ENCODE peak calls at places on chromosomes 13 and 19, in six cellular contexts. One of them, this sample, is unnamed.

GRCh38 chr13:41137241-41137640 is 4.6 kb upstream of the KBTBD6 start:
- DNase-seq in astrocyte of the spinal cord: no peak
- DNase-seq in nucleus accumbens: no peak
- DNase-seq in stimulated activated CD8-positive, alpha-beta memory T cell treated with anti-CD3 and anti-CD28 coated beads, Interleukin-15, amount 100 ng/mL, for 24 hours: no peak
- DNase-seq in thoracic aorta: no peak
- DNase-seq in NCI-H2107: no peak
- DNase-seq in this sample: no peak

GRCh38 chr19:2720777-2721569 is at the start of gene DIRAS1:
- DNase-seq in thoracic aorta: no peak
- DNase-seq in NCI-H2107: no peak
- DNase-seq in astrocyte of the spinal cord: no peak
- DNase-seq in nucleus accumbens: no peak
- DNase-seq in stimulated activated CD8-positive, alpha-beta memory T cell treated with anti-CD3 and anti-CD28 coated beads, Interleukin-15, amount 100 ng/mL, for 24 hours: no peak
- DNase-seq in this sample: no peak

GRCh38 chr13:36088001-36088400 is 43.2 kb downstream of the DCLK1 start:
- DNase-seq in stimulated activated CD8-positive, alpha-beta memory T cell treated with anti-CD3 and anti-CD28 coated beads, Interleukin-15, amount 100 ng/mL, for 24 hours: no peak
- DNase-seq in nucleus accumbens: no peak
- DNase-seq in thoracic aorta: no peak
- DNase-seq in astrocyte of the spinal cord: peak; percentile 14
- DNase-seq in NCI-H2107: no peak
- DNase-seq in this sample: no peak

GRCh38 chr19:54002495-54003315 is 11.3 kb downstream of the CACNG6 start:
- DNase-seq in NCI-H2107: no peak
- DNase-seq in astrocyte of the spinal cord: no peak
- DNase-seq in nucleus accumbens: no peak
- DNase-seq in thoracic aorta: no peak
- DNase-seq in stimulated activated CD8-positive, alpha-beta memory T cell treated with anti-CD3 and anti-CD28 coated beads, Interleukin-15, amount 100 ng/mL, for 24 hours: no peak
- DNase-seq in this sample: no peak

GRCh38 chr13:106471957-106472543 is 63.4 kb downstream of the EFNB2 start:
- DNase-seq in nucleus accumbens: no peak
- DNase-seq in thoracic aorta: peak; percentile 62
- DNase-seq in NCI-H2107: no peak
- DNase-seq in stimulated activated CD8-positive, alpha-beta memory T cell treated with anti-CD3 and anti-CD28 coated beads, Interleukin-15, amount 100 ng/mL, for 24 hours: no peak
- DNase-seq in astrocyte of the spinal cord: peak; percentile 88
- DNase-seq in this sample: no peak

GRCh38 chr19:1410136-1410786 is 2.9 kb downstream of the DAZAP1 start:
- DNase-seq in nucleus accumbens: no peak
- DNase-seq in NCI-H2107: no peak
- DNase-seq in stimulated activated CD8-positive, alpha-beta memory T cell treated with anti-CD3 and anti-CD28 coated beads, Interleukin-15, amount 100 ng/mL, for 24 hours: no peak
- DNase-seq in thoracic aorta: no peak
- DNase-seq in astrocyte of the spinal cord: peak; percentile 61
- DNase-seq in this sample: no peak

GRCh38 chr19:7679017-7679720 is 1.5 kb upstream of the TRAPPC5 start:
- DNase-seq in nucleus accumbens: no peak
- DNase-seq in NCI-H2107: no peak
- DNase-seq in thoracic aorta: no peak
- DNase-seq in stimulated activated CD8-positive, alpha-beta memory T cell treated with anti-CD3 and anti-CD28 coated beads, Interleukin-15, amount 100 ng/mL, for 24 hours: no peak
- DNase-seq in astrocyte of the spinal cord: no peak
- DNase-seq in this sample: no peak

GRCh38 chr19:46967578-46968018 is 52.0 kb upstream of the NPAS1 start:
- DNase-seq in nucleus accumbens: no peak
- DNase-seq in NCI-H2107: no peak
- DNase-seq in stimulated activated CD8-positive, alpha-beta memory T cell treated with anti-CD3 and anti-CD28 coated beads, Interleukin-15, amount 100 ng/mL, for 24 hours: no peak
- DNase-seq in thoracic aorta: no peak
- DNase-seq in astrocyte of the spinal cord: no peak
- DNase-seq in this sample: no peak

GRCh38 chr19:41638624-41639023 is 11.8 kb upstream of the CEACAM4 start:
- DNase-seq in NCI-H2107: no peak
- DNase-seq in nucleus accumbens: no peak
- DNase-seq in thoracic aorta: no peak
- DNase-seq in stimulated activated CD8-positive, alpha-beta memory T cell treated with anti-CD3 and anti-CD28 coated beads, Interleukin-15, amount 100 ng/mL, for 24 hours: no peak
- DNase-seq in astrocyte of the spinal cord: no peak
- DNase-seq in this sample: no peak

GRCh38 chr13:33349314-33349995 is 63.9 kb upstream of the STARD13 start:
- DNase-seq in stimulated activated CD8-positive, alpha-beta memory T cell treated with anti-CD3 and anti-CD28 coated beads, Interleukin-15, amount 100 ng/mL, for 24 hours: no peak
- DNase-seq in thoracic aorta: no peak
- DNase-seq in NCI-H2107: no peak
- DNase-seq in astrocyte of the spinal cord: no peak
- DNase-seq in nucleus accumbens: no peak
- DNase-seq in this sample: no peak